ENCODE peak calls at places on chromosomes 12 and 14, in six cellular contexts. One of them, this sample, is unnamed.

GRCh38 chr12:65561798-65562382 is 262.4 kb upstream of the HMGA2 start:
- DNase-seq in iPS DF 6.9: no peak
- DNase-seq in A549: no peak
- DNase-seq in lower leg skin: no peak
- DNase-seq in CD4-positive, alpha-beta memory T cell: no peak
- DNase-seq in transverse colon: no peak
- DNase-seq in this sample: peak

GRCh38 chr12:132554857-132555630 is 55.3 kb downstream of the LRCOL1 start:
- DNase-seq in iPS DF 6.9: no peak
- DNase-seq in A549: peak
- DNase-seq in lower leg skin: no peak
- DNase-seq in CD4-positive, alpha-beta memory T cell: peak
- DNase-seq in transverse colon: no peak
- DNase-seq in this sample: no peak

GRCh38 chr12:132520421-132521199 is 30.7 kb downstream of the FBRSL1 start:
- DNase-seq in iPS DF 6.9: no peak
- DNase-seq in A549: no peak
- DNase-seq in lower leg skin: no peak
- DNase-seq in CD4-positive, alpha-beta memory T cell: no peak
- DNase-seq in transverse colon: peak
- DNase-seq in this sample: no peak

GRCh38 chr12:95312656-95313055 is 95.0 kb downstream of the VEZT start:
- DNase-seq in iPS DF 6.9: no peak
- DNase-seq in A549: no peak
- DNase-seq in lower leg skin: no peak
- DNase-seq in CD4-positive, alpha-beta memory T cell: no peak
- DNase-seq in transverse colon: no peak
- DNase-seq in this sample: no peak

GRCh38 chr14:54503476-54503875 is 6.2 kb upstream of the CGRRF1 start:
- DNase-seq in iPS DF 6.9: no peak
- DNase-seq in A549: no peak
- DNase-seq in lower leg skin: no peak
- DNase-seq in CD4-positive, alpha-beta memory T cell: no peak
- DNase-seq in transverse colon: no peak
- DNase-seq in this sample: peak

GRCh38 chr12:49332441-49332861 is 4.5 kb downstream of the C1QL4 start:
- DNase-seq in iPS DF 6.9: no peak
- DNase-seq in A549: no peak
- DNase-seq in lower leg skin: no peak
- DNase-seq in CD4-positive, alpha-beta memory T cell: no peak
- DNase-seq in transverse colon: no peak
- DNase-seq in this sample: no peak

GRCh38 chr12:108374596-108375320 is 35.6 kb upstream of the CMKLR1 start:
- DNase-seq in iPS DF 6.9: no peak
- DNase-seq in A549: no peak
- DNase-seq in lower leg skin: no peak
- DNase-seq in CD4-positive, alpha-beta memory T cell: no peak
- DNase-seq in transverse colon: no peak
- DNase-seq in this sample: no peak

GRCh38 chr14:20415723-20416622 is 2.7 kb upstream of the TEP1 start:
- DNase-seq in iPS DF 6.9: peak
- DNase-seq in A549: peak
- DNase-seq in lower leg skin: peak
- DNase-seq in CD4-positive, alpha-beta memory T cell: peak
- DNase-seq in transverse colon: peak
- DNase-seq in this sample: peak

GRCh38 chr14:80577599-80577998 is 363.9 kb downstream of the CEP128 start:
- DNase-seq in iPS DF 6.9: no peak
- DNase-seq in A549: no peak
- DNase-seq in lower leg skin: no peak
- DNase-seq in CD4-positive, alpha-beta memory T cell: no peak
- DNase-seq in transverse colon: no peak
- DNase-seq in this sample: no peak

GRCh38 chr14:70358631-70359030 is 852 bp downstream of the COX16 start:
- DNase-seq in iPS DF 6.9: no peak
- DNase-seq in A549: peak
- DNase-seq in lower leg skin: no peak
- DNase-seq in CD4-positive, alpha-beta memory T cell: no peak
- DNase-seq in transverse colon: no peak
- DNase-seq in this sample: no peak

GRCh38 chr12:570949-571794 is 92.1 kb downstream of the NINJ2 start:
- DNase-seq in iPS DF 6.9: no peak
- DNase-seq in A549: peak
- DNase-seq in lower leg skin: peak
- DNase-seq in CD4-positive, alpha-beta memory T cell: no peak
- DNase-seq in transverse colon: peak
- DNase-seq in this sample: peak

GRCh38 chr14:20632448-20632830 is 9.1 kb downstream of the OR6S1 start:
- DNase-seq in iPS DF 6.9: no peak
- DNase-seq in A549: no peak
- DNase-seq in lower leg skin: no peak
- DNase-seq in CD4-positive, alpha-beta memory T cell: no peak
- DNase-seq in transverse colon: no peak
- DNase-seq in this sample: no peak

GRCh38 chr14:60183724-60184596 is 18.8 kb upstream of the DHRS7 start:
- DNase-seq in iPS DF 6.9: no peak
- DNase-seq in A549: peak
- DNase-seq in lower leg skin: no peak
- DNase-seq in CD4-positive, alpha-beta memory T cell: peak
- DNase-seq in transverse colon: no peak
- DNase-seq in this sample: peak

GRCh38 chr14:67270933-67271332 is 29.7 kb downstream of the PALS1 start:
- DNase-seq in iPS DF 6.9: no peak
- DNase-seq in A549: no peak
- DNase-seq in lower leg skin: no peak
- DNase-seq in CD4-positive, alpha-beta memory T cell: no peak
- DNase-seq in transverse colon: no peak
- DNase-seq in this sample: no peak

GRCh38 chr12:120361506-120362208 is 7.3 kb downstream of the MSI1 start:
- DNase-seq in iPS DF 6.9: peak
- DNase-seq in A549: no peak
- DNase-seq in lower leg skin: no peak
- DNase-seq in CD4-positive, alpha-beta memory T cell: no peak
- DNase-seq in transverse colon: peak
- DNase-seq in this sample: peak

GRCh38 chr12:21941522-21942376 is 523 bp upstream of the ABCC9 start:
- DNase-seq in iPS DF 6.9: no peak
- DNase-seq in A549: no peak
- DNase-seq in lower leg skin: peak
- DNase-seq in CD4-positive, alpha-beta memory T cell: peak
- DNase-seq in transverse colon: peak
- DNase-seq in this sample: peak

GRCh38 chr12:115134298-115134697 is 450.3 kb upstream of the TBX3 start:
- DNase-seq in iPS DF 6.9: no peak
- DNase-seq in A549: no peak
- DNase-seq in lower leg skin: no peak
- DNase-seq in CD4-positive, alpha-beta memory T cell: no peak
- DNase-seq in transverse colon: no peak
- DNase-seq in this sample: no peak

GRCh38 chr12:64099430-64099829 is 122.7 kb downstream of the KICS2 start:
- DNase-seq in iPS DF 6.9: no peak
- DNase-seq in A549: peak
- DNase-seq in lower leg skin: no peak
- DNase-seq in CD4-positive, alpha-beta memory T cell: no peak
- DNase-seq in transverse colon: no peak
- DNase-seq in this sample: peak

GRCh38 chr12:29160230-29160629 is 11.2 kb downstream of the FAR2 start:
- DNase-seq in iPS DF 6.9: no peak
- DNase-seq in A549: no peak
- DNase-seq in lower leg skin: no peak
- DNase-seq in CD4-positive, alpha-beta memory T cell: peak
- DNase-seq in transverse colon: no peak
- DNase-seq in this sample: no peak

GRCh38 chr14:87896393-87897380 is 96.3 kb downstream of the GALC start:
- DNase-seq in iPS DF 6.9: peak
- DNase-seq in A549: peak
- DNase-seq in lower leg skin: no peak
- DNase-seq in CD4-positive, alpha-beta memory T cell: peak
- DNase-seq in transverse colon: no peak
- DNase-seq in this sample: peak

GRCh38 chr12:52655251-52655650 is 3.2 kb upstream of the KRT2 start:
- DNase-seq in iPS DF 6.9: no peak
- DNase-seq in A549: no peak
- DNase-seq in lower leg skin: no peak
- DNase-seq in CD4-positive, alpha-beta memory T cell: no peak
- DNase-seq in transverse colon: no peak
- DNase-seq in this sample: no peak

GRCh38 chr14:77098470-77099353 is 654 bp downstream of the CIPC start:
- DNase-seq in iPS DF 6.9: no peak
- DNase-seq in A549: peak
- DNase-seq in lower leg skin: peak
- DNase-seq in CD4-positive, alpha-beta memory T cell: no peak
- DNase-seq in transverse colon: peak
- DNase-seq in this sample: no peak

GRCh38 chr14:63752449-63753169 is 24.7 kb upstream of the SGPP1 start:
- DNase-seq in iPS DF 6.9: no peak
- DNase-seq in A549: no peak
- DNase-seq in lower leg skin: no peak
- DNase-seq in CD4-positive, alpha-beta memory T cell: no peak
- DNase-seq in transverse colon: no peak
- DNase-seq in this sample: peak

GRCh38 chr14:69632154-69632553 is 20.8 kb downstream of the SUSD6 start:
- DNase-seq in iPS DF 6.9: no peak
- DNase-seq in A549: no peak
- DNase-seq in lower leg skin: no peak
- DNase-seq in CD4-positive, alpha-beta memory T cell: no peak
- DNase-seq in transverse colon: no peak
- DNase-seq in this sample: no peak

DNA sequence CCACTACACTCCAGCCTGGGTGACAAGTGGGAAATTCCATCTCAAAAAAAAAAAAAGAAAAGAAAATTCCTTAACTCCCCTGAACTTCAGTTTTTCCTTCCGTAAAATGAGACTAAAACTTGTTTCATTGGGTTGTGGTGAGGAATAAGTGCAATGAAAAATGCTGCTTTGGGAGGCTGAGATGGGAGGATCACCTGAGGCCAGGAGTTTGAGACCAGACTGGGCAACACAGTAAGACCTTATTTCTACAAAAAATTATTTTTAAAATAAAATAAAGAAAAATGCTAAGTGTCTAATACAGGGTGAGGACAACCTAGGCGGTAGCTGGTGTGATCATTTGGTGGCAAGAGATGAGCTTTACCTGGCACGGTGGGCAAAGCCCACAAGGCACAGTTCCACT is 6.9 kb downstream of the SMAGP start:
- DNase-seq in iPS DF 6.9: no peak
- DNase-seq in A549: no peak
- DNase-seq in lower leg skin: no peak
- DNase-seq in CD4-positive, alpha-beta memory T cell: no peak
- DNase-seq in transverse colon: no peak
- DNase-seq in this sample: no peak
- H3K4me3 ChIP-seq in iPS DF 6.9: no peak
- H3K4me3 ChIP-seq in A549: no peak
- H3K4me3 ChIP-seq in lower leg skin: no peak
- H3K4me3 ChIP-seq in CD4-positive, alpha-beta memory T cell: no peak
- H3K4me3 ChIP-seq in transverse colon: no peak
- H3K4me3 ChIP-seq in this sample: no peak

DNA sequence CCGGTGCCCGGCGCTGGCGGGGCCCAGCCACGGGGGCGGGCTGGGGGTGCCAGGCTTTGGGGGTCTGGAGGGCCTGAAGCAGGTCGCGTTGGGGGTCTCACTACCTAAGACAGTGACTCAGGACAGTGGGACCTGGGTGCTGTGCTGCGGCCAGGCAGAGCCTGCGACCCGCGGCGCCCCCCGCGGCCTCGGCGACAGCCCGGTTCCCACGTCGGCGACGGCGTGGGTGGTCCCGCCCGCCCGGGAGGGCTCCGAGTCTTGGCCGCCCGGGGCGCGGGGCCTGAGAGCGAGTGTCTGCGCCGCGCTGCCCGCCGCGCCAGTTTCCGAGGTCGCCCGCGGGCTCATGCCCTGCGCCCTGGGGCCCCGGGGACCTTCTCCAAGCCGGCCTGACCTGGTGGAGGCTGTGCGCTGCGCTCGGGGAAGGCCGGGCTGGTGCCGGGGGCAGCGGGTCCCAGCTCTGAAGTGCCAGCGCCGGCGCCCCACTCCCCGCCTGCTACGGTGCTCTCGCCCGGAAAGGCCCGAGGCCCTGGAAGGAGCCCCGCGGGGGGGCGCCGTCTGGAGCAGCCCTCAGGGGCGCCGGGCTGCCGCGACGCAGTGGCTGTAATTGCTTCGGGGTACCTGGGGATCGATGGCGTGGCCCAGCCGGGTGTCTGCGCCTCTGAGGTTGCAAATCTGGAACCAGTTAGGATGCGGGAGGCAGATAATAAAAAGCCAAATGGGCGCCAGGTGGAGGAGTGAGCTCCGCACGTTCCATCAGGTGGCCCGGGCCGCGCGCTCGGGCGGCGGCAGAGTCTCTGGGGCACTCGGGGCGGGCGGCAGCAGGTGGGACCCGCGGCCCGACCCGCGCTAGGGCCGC is 102.5 kb upstream of the DIO3 start:
- DNase-seq in iPS DF 6.9: no peak
- DNase-seq in A549: no peak
- DNase-seq in lower leg skin: no peak
- DNase-seq in CD4-positive, alpha-beta memory T cell: no peak
- DNase-seq in transverse colon: no peak
- DNase-seq in this sample: no peak
- H3K4me3 ChIP-seq in iPS DF 6.9: peak
- H3K4me3 ChIP-seq in A549: no peak
- H3K4me3 ChIP-seq in lower leg skin: no peak
- H3K4me3 ChIP-seq in CD4-positive, alpha-beta memory T cell: no peak
- H3K4me3 ChIP-seq in transverse colon: no peak
- H3K4me3 ChIP-seq in this sample: no peak

GRCh38 chr14:22557846-22558220 is 31.2 kb downstream of the DAD1 start:
- DNase-seq in iPS DF 6.9: no peak
- DNase-seq in A549: no peak
- DNase-seq in lower leg skin: no peak
- DNase-seq in CD4-positive, alpha-beta memory T cell: no peak
- DNase-seq in transverse colon: no peak
- DNase-seq in this sample: no peak

GRCh38 chr14:22558221-22558913 is 30.7 kb downstream of the DAD1 start:
- DNase-seq in iPS DF 6.9: no peak
- DNase-seq in A549: no peak
- DNase-seq in lower leg skin: no peak
- DNase-seq in CD4-positive, alpha-beta memory T cell: peak
- DNase-seq in transverse colon: no peak
- DNase-seq in this sample: no peak

GRCh38 chr14:22556021-22556989 is 32.7 kb downstream of the DAD1 start:
- DNase-seq in iPS DF 6.9: no peak
- DNase-seq in A549: no peak
- DNase-seq in lower leg skin: peak
- DNase-seq in CD4-positive, alpha-beta memory T cell: peak
- DNase-seq in transverse colon: peak
- DNase-seq in this sample: peak

GRCh38 chr14:22555573-22556011 is 33.4 kb downstream of the DAD1 start:
- DNase-seq in iPS DF 6.9: no peak
- DNase-seq in A549: no peak
- DNase-seq in lower leg skin: no peak
- DNase-seq in CD4-positive, alpha-beta memory T cell: peak
- DNase-seq in transverse colon: no peak
- DNase-seq in this sample: no peak

GRCh38 chr14:22556990-22557623 is 31.9 kb downstream of the DAD1 start:
- DNase-seq in iPS DF 6.9: no peak
- DNase-seq in A549: peak
- DNase-seq in lower leg skin: peak
- DNase-seq in CD4-positive, alpha-beta memory T cell: peak
- DNase-seq in transverse colon: peak
- DNase-seq in this sample: peak
- H3K4me3 ChIP-seq in iPS DF 6.9: no peak
- H3K4me3 ChIP-seq in A549: peak
- H3K4me3 ChIP-seq in lower leg skin: no peak
- H3K4me3 ChIP-seq in CD4-positive, alpha-beta memory T cell: peak
- H3K4me3 ChIP-seq in transverse colon: no peak
- H3K4me3 ChIP-seq in this sample: peak

GRCh38 chr14:106187176-106187670 is 660.8 kb downstream of the TMEM121 start:
- DNase-seq in iPS DF 6.9: no peak
- DNase-seq in A549: no peak
- DNase-seq in lower leg skin: no peak
- DNase-seq in CD4-positive, alpha-beta memory T cell: no peak
- DNase-seq in transverse colon: no peak
- DNase-seq in this sample: no peak

GRCh38 chr14:106185837-106186233 is 659.5 kb downstream of the TMEM121 start:
- DNase-seq in iPS DF 6.9: no peak
- DNase-seq in A549: no peak
- DNase-seq in lower leg skin: no peak
- DNase-seq in CD4-positive, alpha-beta memory T cell: peak
- DNase-seq in transverse colon: peak
- DNase-seq in this sample: no peak
- H3K4me3 ChIP-seq in iPS DF 6.9: no peak
- H3K4me3 ChIP-seq in A549: no peak
- H3K4me3 ChIP-seq in lower leg skin: no peak
- H3K4me3 ChIP-seq in CD4-positive, alpha-beta memory T cell: no peak
- H3K4me3 ChIP-seq in transverse colon: no peak
- H3K4me3 ChIP-seq in this sample: no peak